ENCODE peak calls at places on chromosome 10, in nine cellular contexts. C, F, Q, B, X, M, R, U and Z are unnamed samples.

GRCh38 chr10:18793951-18794350 is 134.7 kb downstream of the ARL5B start:
- DNase-seq in F (peak; percentile 9), Q (no peak), U (peak; percentile 29), C (no peak), R (no peak), M (no peak), B (no peak), X (no peak), Z (peak; percentile 48)

GRCh38 chr10:116974442-116975005 is 30.5 kb downstream of the SHTN1 start:
- DNase-seq in Q (peak; percentile 12), U (peak; percentile 47), M (peak; percentile 58), R (no peak), F (no peak), X (no peak), B (no peak), C (no peak), Z (peak; percentile 86)

GRCh38 chr10:89064764-89065163 is 74.2 kb downstream of the FAS start:
- DNase-seq in C (no peak), B (no peak), X (no peak), F (no peak), U (no peak), M (peak; percentile 73), Q (no peak), R (no peak), Z (no peak)

GRCh38 chr10:129958686-129959543 is 5.2 kb downstream of the EBF3 start:
- DNase-seq in R (peak; percentile 40), M (no peak), C (no peak), F (no peak), B (no peak), Q (no peak), U (no peak), X (no peak), Z (no peak)

GRCh38 chr10:86215021-86215420 is 151.6 kb downstream of the GRID1 start:
- DNase-seq in F (no peak), U (no peak), Q (no peak), X (no peak), C (no peak), B (no peak), M (no peak), R (no peak), Z (no peak)

GRCh38 chr10:120511165-120511564 is 54.1 kb downstream of the PLPP4 start:
- DNase-seq in B (no peak), C (no peak), F (no peak), Q (peak; percentile 56), R (no peak), U (peak; percentile 66), X (no peak), M (no peak), Z (peak; percentile 90)

GRCh38 chr10:75395955-75396860 is 5.4 kb downstream of the ZNF503 start:
- DNase-seq in C (peak; percentile 38), B (no peak), U (no peak), M (no peak), X (no peak), F (no peak), R (no peak), Q (no peak), Z (no peak)

GRCh38 chr10:306007-306406 is 170.8 kb downstream of the ZMYND11 start:
- DNase-seq in Q (no peak), M (no peak), X (no peak), C (no peak), R (no peak), F (no peak), U (no peak), B (no peak), Z (no peak)

GRCh38 chr10:73931767-73932624 is 21.1 kb downstream of the PLAU start:
- DNase-seq in M (no peak), X (no peak), U (peak; percentile 93), C (no peak), Q (peak; percentile 81), B (no peak), F (peak; percentile 40), R (no peak), Z (peak; percentile 21)

GRCh38 chr10:133394801-133395221 is 854 bp downstream of the MTG1 start:
- DNase-seq in C (peak; percentile 26), U (no peak), X (no peak), R (peak; percentile 62), M (no peak), B (no peak), F (no peak), Q (no peak), Z (peak; percentile 6)

GRCh38 chr10:110138197-110138812 is 69.1 kb upstream of the MXI1 start:
- DNase-seq in M (no peak), C (no peak), B (no peak), X (no peak), F (peak; percentile 81), R (no peak), U (peak; percentile 71), Q (no peak), Z (peak; percentile 64)